ENCODE peak calls at places on chromosomes 2 and 18, in five cellular contexts. G is H9, P is GOT3, D is HEK293T, M is T-helper 2 cell. I is an unnamed sample.

GRCh38 chr2:85717308-85718005 is 23.3 kb downstream of the GNLY start:
- DNase-seq in G (no peak), P (no peak), D (no peak), M (no peak), I (no peak)

GRCh38 chr18:21450913-21451312 is 149.6 kb downstream of the ESCO1 start:
- DNase-seq in G (no peak), P (no peak), D (no peak), M (no peak), I (no peak)

GRCh38 chr2:128396946-128397345 is 78.3 kb upstream of the HS6ST1 start:
- DNase-seq in G (no peak), P (no peak), D (no peak), M (no peak), I (no peak)

GRCh38 chr18:58044370-58045264 is 591 bp downstream of the NEDD4L start:
- DNase-seq in G (peak; percentile 63), P (no peak), D (peak; percentile 35), M (peak; percentile 12), I (peak; percentile 74)

GRCh38 chr2:5482929-5483331 is 209.3 kb upstream of the SOX11 start:
- DNase-seq in G (peak; percentile 55), P (no peak), D (no peak), M (no peak), I (no peak)

GRCh38 chr2:43220982-43221659 is 5.3 kb downstream of the ZFP36L2 start:
- DNase-seq in G (peak; percentile 69), P (no peak), D (no peak), M (no peak), I (peak; percentile 80)

GRCh38 chr18:45025108-45025471 is 344.4 kb downstream of the SETBP1 start:
- DNase-seq in G (no peak), P (no peak), D (no peak), M (no peak), I (no peak)

GRCh38 chr2:239519081-239519920 is 118.5 kb upstream of the HDAC4 start:
- DNase-seq in G (no peak), P (no peak), D (no peak), M (no peak), I (no peak)

GRCh38 chr2:84636080-84636971 is 120.0 kb downstream of the DNAH6 start:
- DNase-seq in G (no peak), P (no peak), D (no peak), M (no peak), I (no peak)

GRCh38 chr2:24382363-24383021 is 22.2 kb upstream of the ITSN2 start:
- DNase-seq in G (peak; percentile 68), P (no peak), D (peak; percentile 78), M (no peak), I (peak; percentile 62)

GRCh38 chr2:25297738-25298137 is 44.0 kb downstream of the DNMT3A start:
- DNase-seq in G (peak; percentile 78), P (no peak), D (peak; percentile 26), M (no peak), I (no peak)

GRCh38 chr2:133304344-133304743 is 263.9 kb downstream of the NCKAP5 start:
- DNase-seq in G (no peak), P (no peak), D (no peak), M (no peak), I (no peak)

GRCh38 chr2:127401757-127402695 is 14.3 kb upstream of the MAP3K2 start:
- DNase-seq in G (no peak), P (no peak), D (no peak), M (no peak), I (no peak)

GRCh38 chr2:64525323-64525625 is 1.1 kb downstream of the AFTPH start:
- DNase-seq in G (no peak), P (no peak), D (no peak), M (no peak), I (no peak)

GRCh38 chr2:124668161-124668560 is 643.1 kb downstream of the CNTNAP5 start:
- DNase-seq in G (no peak), P (no peak), D (no peak), M (no peak), I (no peak)

GRCh38 chr18:45852631-45853030 is 27.2 kb downstream of the SIGLEC15 start:
- DNase-seq in G (no peak), P (no peak), D (no peak), M (no peak), I (no peak)

GRCh38 chr2:84548303-84548702 is 32.0 kb downstream of the DNAH6 start:
- DNase-seq in G (no peak), P (no peak), D (no peak), M (no peak), I (no peak)

GRCh38 chr2:188024811-188025210 is 266.9 kb upstream of the GULP1 start:
- DNase-seq in G (no peak), P (no peak), D (no peak), M (no peak), I (no peak)

GRCh38 chr2:53559302-53559967 is 208.2 kb upstream of the CHAC2 start:
- DNase-seq in G (no peak), P (no peak), D (no peak), M (no peak), I (no peak)

GRCh38 chr18:74420926-74421325 is 36.2 kb downstream of the DIPK1C start:
- DNase-seq in G (no peak), P (no peak), D (no peak), M (no peak), I (no peak)

GRCh38 chr2:25977768-25978167 is 4.5 kb downstream of the KIF3C start:
- DNase-seq in G (no peak), P (no peak), D (no peak), M (no peak), I (no peak)

GRCh38 chr2:9354318-9354717 is 69.0 kb downstream of the ITGB1BP1 start:
- DNase-seq in G (no peak), P (no peak), D (no peak), M (no peak), I (no peak)

GRCh38 chr2:168192839-168193616 is 54.4 kb downstream of the STK39 start:
- DNase-seq in G (no peak), P (no peak), D (no peak), M (no peak), I (no peak)

GRCh38 chr2:201964011-201964410 is 69.6 kb upstream of the FZD7 start:
- DNase-seq in G (no peak), P (no peak), D (no peak), M (no peak), I (no peak)

GRCh38 chr2:144703852-144704324 is 184.0 kb upstream of the ZEB2 start:
- DNase-seq in G (no peak), P (no peak), D (no peak), M (no peak), I (no peak)

GRCh38 chr2:19762142-19762541 is 139.6 kb downstream of the TTC32 start:
- DNase-seq in G (no peak), P (no peak), D (no peak), M (no peak), I (no peak)

GRCh38 chr18:48028716-48029115 is 98.3 kb upstream of the SMAD2 start:
- DNase-seq in G (no peak), P (no peak), D (no peak), M (no peak), I (no peak)

GRCh38 chr18:23924813-23925212 is 89.7 kb upstream of the TTC39C start:
- DNase-seq in G (no peak), P (no peak), D (no peak), M (no peak), I (no peak)

GRCh38 chr2:42446503-42447271 is 47.1 kb downstream of the KCNG3 start:
- DNase-seq in G (no peak), P (no peak), D (no peak), M (no peak), I (no peak)

GRCh38 chr2:197929008-197929885 is 124.9 kb downstream of the PLCL1 start:
- DNase-seq in G (no peak), P (no peak), D (no peak), M (no peak), I (no peak)

GRCh38 chr2:136384541-136385303 is 266.8 kb upstream of the CXCR4 start:
- DNase-seq in G (peak; percentile 39), P (no peak), D (peak; percentile 61), M (no peak), I (no peak)

GRCh38 chr2:27921880-27922589 is 31.5 kb downstream of the BABAM2 start:
- DNase-seq in G (no peak), P (no peak), D (no peak), M (no peak), I (no peak)

GRCh38 chr2:217616936-217617335 is 385.9 kb downstream of the TNS1 start:
- DNase-seq in G (no peak), P (no peak), D (no peak), M (no peak), I (no peak)

I was measured in ecto neural progenitor cell.